ENCODE peak calls at places on chromosomes 6 and 20, in nine cellular contexts. M is MM.1S, H is GM23248, P is PC-3, R is neural progenitor cell, N is GM23338, V is HCT116, G is OCI-LY7, S is SK-N-SH. Z is an unnamed sample.

GRCh38 chr6:11209941-11210340 is 22.5 kb downstream of the NEDD9 start:
- DNase-seq in M (no peak), H (peak), P (no peak), R (no peak), N (peak), V (no peak), G (no peak), S (no peak), Z (no peak)

GRCh38 chr6:73798592-73798991 is 102.6 kb downstream of the CD109 start:
- DNase-seq in M (no peak), H (peak), P (peak), R (no peak), N (peak), V (peak), G (no peak), S (no peak), Z (peak)

GRCh38 chr6:22318404-22318803 is 21.6 kb upstream of the PRL start:
- DNase-seq in M (no peak), H (no peak), P (no peak), R (no peak), N (no peak), V (no peak), G (no peak), S (no peak), Z (no peak)

GRCh38 chr6:137417411-137417810 is 76.8 kb downstream of the OLIG3 start:
- DNase-seq in M (no peak), H (peak), P (no peak), R (no peak), N (no peak), V (no peak), G (no peak), S (no peak), Z (no peak)

GRCh38 chr20:50518270-50518721 is 8.1 kb downstream of the PTPN1 start:
- DNase-seq in M (no peak), H (peak), P (peak), R (no peak), N (no peak), V (no peak), G (no peak), S (no peak), Z (no peak)

GRCh38 chr6:159941286-159942113 is 27.4 kb upstream of the IGF2R start:
- DNase-seq in M (peak), H (peak), P (peak), R (peak), N (peak), V (peak), G (peak), S (peak), Z (peak)

GRCh38 chr6:9437836-9438235 is 977.0 kb downstream of the TFAP2A start:
- DNase-seq in M (no peak), H (peak), P (peak), R (no peak), N (no peak), V (no peak), G (no peak), S (no peak), Z (no peak)

GRCh38 chr6:168166627-168167026 is 87.6 kb upstream of the FRMD1 start:
- DNase-seq in M (no peak), H (no peak), P (no peak), R (no peak), N (no peak), V (no peak), G (no peak), S (no peak), Z (no peak)

GRCh38 chr6:17015551-17016381 is 86.1 kb upstream of the STMND1 start:
- DNase-seq in M (no peak), H (no peak), P (no peak), R (no peak), N (peak), V (no peak), G (no peak), S (no peak), Z (peak)

GRCh38 chr20:2038161-2038560 is 44.3 kb upstream of the PDYN start:
- DNase-seq in M (no peak), H (no peak), P (no peak), R (no peak), N (no peak), V (no peak), G (no peak), S (no peak), Z (no peak)
- TF ChIP-seq EZH2phosphoT487 in M (no peak), H (no peak), P (no peak), R (no peak), N (no peak), V (no peak), G (no peak), S (no peak), Z (no peak)

GRCh38 chr6:161050134-161050765 is 58.7 kb downstream of the MAP3K4 start:
- DNase-seq in M (no peak), H (no peak), P (no peak), R (no peak), N (no peak), V (no peak), G (no peak), S (no peak), Z (no peak)
- H3K4me2 ChIP-seq in M (no peak), H (no peak), P (no peak), R (no peak), N (no peak), V (no peak), G (no peak), S (no peak), Z (no peak)

DNA sequence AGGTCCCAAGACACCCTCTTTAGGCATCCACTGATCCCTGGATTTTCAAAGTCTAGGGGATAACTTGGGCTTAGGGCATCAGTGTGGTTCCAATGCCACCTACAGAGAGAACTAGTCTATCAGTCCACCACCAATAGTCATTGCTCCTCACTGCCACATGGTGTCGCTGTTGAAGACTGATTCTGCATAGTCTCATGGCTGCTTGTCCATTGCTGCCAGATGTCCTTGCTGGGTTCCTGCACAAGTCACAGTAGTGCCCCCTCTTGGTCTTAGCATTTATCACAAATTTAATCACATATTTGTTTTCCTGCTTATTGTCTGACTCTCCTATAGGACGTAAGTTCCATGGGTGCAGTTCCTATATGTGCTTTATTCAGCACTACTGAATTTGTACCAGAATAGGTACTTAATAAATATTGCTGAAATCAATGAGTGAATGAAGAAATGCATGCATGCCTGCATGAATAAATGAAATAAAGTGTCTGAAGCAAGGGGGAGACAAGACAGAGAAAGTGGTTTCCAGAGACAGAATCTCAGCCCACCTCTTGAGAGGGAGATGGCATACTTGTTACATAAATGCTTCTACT is 45.9 kb upstream of the RALY start:
- DNase-seq in M (peak), H (peak), P (peak), R (peak), N (peak), V (peak), G (peak), S (peak), Z (peak)
- TF ChIP-seq EZH2phosphoT487 in M (no peak), H (no peak), P (no peak), R (no peak), N (no peak), V (no peak), G (no peak), S (no peak), Z (no peak)

DNA sequence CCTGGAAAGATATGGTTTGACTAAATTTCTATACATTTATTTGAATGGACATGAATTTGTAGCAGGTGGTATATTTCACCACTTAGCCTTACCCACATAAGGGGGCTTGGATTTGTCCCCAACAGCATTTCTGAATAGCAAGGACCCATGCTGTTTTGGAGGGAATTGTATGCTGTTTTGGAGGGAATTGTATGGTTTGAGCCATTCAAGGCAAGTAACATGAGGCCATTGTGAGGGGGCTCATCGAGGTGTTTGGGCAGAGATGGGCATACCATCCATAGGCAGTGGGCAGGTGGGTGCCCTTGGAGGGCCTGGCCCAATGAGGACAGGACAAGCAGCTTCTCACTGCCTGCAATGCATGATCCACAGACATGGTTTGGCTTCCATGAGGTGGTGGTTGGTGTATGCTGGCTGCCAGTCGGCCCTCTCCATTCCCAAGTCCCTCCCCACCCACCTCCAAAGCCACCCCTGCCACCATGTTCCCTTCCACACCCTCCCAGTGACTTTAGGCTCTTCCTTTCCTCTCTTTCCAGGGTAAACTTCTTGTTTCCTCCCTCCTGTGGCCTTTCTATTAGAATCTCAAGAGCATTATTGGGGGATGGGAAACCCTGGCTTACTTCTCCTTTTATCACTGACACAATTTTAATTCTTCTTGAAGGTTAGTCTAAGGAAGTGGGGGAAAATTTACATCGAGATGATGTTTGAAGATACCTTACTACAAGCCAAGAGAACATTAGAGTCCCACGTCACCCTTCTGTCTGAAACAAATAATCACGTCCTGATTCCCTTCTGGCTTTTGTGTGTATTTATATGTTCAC is 13.2 kb upstream of the PXDC1 start:
- DNase-seq in M (no peak), H (no peak), P (no peak), R (no peak), N (no peak), V (no peak), G (no peak), S (no peak), Z (no peak)
- H3K4me2 ChIP-seq in M (no peak), H (no peak), P (no peak), R (no peak), N (no peak), V (no peak), G (no peak), S (no peak), Z (no peak)

GRCh38 chr6:38404355-38404754 is 235.4 kb downstream of the BTBD9 start:
- DNase-seq in M (no peak), H (no peak), P (no peak), R (no peak), N (no peak), V (no peak), G (peak), S (no peak), Z (no peak)
- TF ChIP-seq EZH2phosphoT487 in M (no peak), H (no peak), P (no peak), R (no peak), N (no peak), V (no peak), G (no peak), S (no peak), Z (no peak)

DNA sequence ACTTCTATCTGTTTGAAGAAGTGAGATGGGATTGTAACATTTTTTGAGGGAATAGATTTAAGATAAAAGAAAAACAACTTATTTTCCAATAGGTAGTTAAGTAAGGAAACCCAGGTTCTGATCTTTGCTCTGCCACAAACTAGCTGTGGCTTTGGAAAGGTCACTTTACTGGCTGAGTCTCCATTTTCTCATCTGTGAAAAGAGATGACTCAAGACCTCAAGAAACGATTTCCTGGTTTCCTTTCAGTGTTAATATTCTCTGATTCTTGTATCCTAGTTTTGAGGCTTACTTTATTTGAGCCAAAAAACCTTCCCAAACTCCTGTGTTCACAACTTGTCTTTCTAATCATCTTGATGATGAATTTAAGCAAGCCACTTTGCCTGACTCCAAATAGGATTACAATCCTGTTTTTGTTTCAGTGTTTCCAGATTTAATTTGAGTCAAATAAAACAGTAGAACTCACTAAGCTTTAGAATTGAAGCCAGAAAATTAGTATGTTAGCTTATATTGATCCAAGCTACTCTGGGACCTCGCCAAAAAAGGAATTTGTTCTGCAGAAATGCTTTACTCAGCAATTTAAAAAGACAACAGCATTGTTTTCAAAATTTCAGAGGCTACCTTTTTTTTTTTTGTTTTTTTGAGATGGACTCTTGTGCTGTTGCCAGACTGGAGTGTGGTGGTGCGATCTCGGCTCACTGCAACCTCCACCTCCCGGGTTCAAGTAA is 51.1 kb downstream of the ENPP1 start:
- DNase-seq in M (no peak), H (peak), P (peak), R (no peak), N (no peak), V (no peak), G (no peak), S (no peak), Z (no peak)
- H3K4me2 ChIP-seq in M (no peak), H (peak), P (peak), R (no peak), N (no peak), V (peak), G (no peak), S (no peak), Z (no peak)

DNA sequence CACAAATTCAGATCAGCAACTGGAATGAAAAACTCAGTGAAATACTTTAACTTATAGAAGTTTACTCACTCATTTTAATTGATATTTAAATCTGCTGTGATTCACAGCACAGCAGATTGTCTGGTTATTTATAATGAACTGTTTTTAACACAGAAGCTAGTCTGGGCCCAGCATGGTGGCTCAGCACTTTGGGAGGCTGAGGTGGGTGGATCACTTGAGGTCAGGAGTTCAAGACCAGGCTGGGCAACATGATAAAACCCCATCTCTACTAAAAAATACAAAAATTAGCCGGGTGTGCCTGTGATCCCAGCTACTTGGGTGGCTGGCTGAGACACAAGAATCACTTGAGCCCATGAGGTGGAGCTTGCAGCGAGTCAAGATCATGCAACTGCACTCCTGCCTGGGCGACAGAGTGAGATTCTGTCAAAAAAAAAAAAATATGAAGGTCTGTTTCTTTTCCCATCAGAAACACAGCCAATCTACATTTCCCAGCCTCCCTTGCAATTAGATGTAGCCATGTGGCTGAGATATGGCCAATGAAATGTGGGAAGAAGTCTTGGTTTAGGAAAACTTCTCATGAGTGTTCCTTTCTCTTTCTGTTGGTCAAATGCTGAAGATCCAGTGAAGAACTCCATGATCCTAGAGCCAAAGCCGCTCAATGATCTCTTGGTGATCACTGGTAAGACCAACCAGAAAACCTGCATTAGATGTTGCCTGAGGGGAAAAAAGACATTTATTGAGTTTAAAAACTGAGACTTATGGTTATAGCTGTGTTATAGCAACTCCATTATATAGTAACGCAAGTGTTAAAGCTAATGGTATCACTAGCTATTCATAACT is 31.3 kb upstream of the BTN3A2 start:
- DNase-seq in M (no peak), H (no peak), P (no peak), R (no peak), N (no peak), V (no peak), G (no peak), S (no peak), Z (no peak)
- TF ChIP-seq EZH2phosphoT487 in M (no peak), H (no peak), P (no peak), R (no peak), N (no peak), V (no peak), G (no peak), S (no peak), Z (no peak)

GRCh38 chr6:152458648-152459047 is 178.5 kb downstream of the SYNE1 start:
- DNase-seq in M (no peak), H (peak), P (peak), R (no peak), N (no peak), V (no peak), G (no peak), S (no peak), Z (no peak)
- H3K4me2 ChIP-seq in M (no peak), H (no peak), P (no peak), R (no peak), N (no peak), V (peak), G (no peak), S (no peak), Z (no peak)

Z was measured in hepatocyte.